ENCODE peak calls at places on chromosomes 11 and 22, in five cellular contexts. V is psoas muscle, S is prostate gland, F is body of pancreas, M is stomach. A is an unnamed sample. For H3K27me3, the result is how much of the 10 kb centered on the place peaks cover.

GRCh38 chr11:75319035-75319877 is 32.2 kb downstream of the ARRB1 start:
- DNase-seq in V (peak), F (peak), S (no peak), M (peak), A (no peak)

GRCh38 chr11:16964501-16964900 is 49.7 kb downstream of the PLEKHA7 start:
- DNase-seq in S (no peak), V (no peak), F (no peak), M (no peak), A (no peak)

GRCh38 chr22:34055525-34056200 is 135.4 kb upstream of the LARGE1 start:
- DNase-seq in S (no peak), F (no peak), V (no peak), M (peak), A (no peak)

GRCh38 chr11:126498281-126498680 is 142.8 kb downstream of the ST3GAL4 start:
- DNase-seq in V (no peak), M (no peak), F (no peak), S (no peak), A (no peak)

GRCh38 chr11:11351042-11351586 is 1.9 kb downstream of the CSNK2A3 start:
- DNase-seq in M (no peak), S (no peak), F (no peak), V (no peak), A (no peak)

GRCh38 chr11:42473116-42473515 is 838.7 kb upstream of the API5 start:
- DNase-seq in F (no peak), M (no peak), S (no peak), V (no peak), A (no peak)

GRCh38 chr11:45920531-45921477 is 1.7 kb upstream of the LARGE2 start:
- DNase-seq in M (no peak), F (peak), V (peak), S (no peak), A (no peak)

GRCh38 chr22:28837640-28838039 is 37.3 kb upstream of the XBP1 start:
- DNase-seq in V (no peak), M (no peak), F (no peak), S (no peak), A (no peak)

GRCh38 chr11:60165946-60166345 is 16.9 kb downstream of the MS4A6A start:
- DNase-seq in S (no peak), V (no peak), F (no peak), M (no peak), A (no peak)

GRCh38 chr11:121451178-121451981 is 734 bp upstream of the SORL1 start:
- DNase-seq in F (peak), V (no peak), M (peak), S (peak), A (no peak)

GRCh38 chr11:9527481-9528140 is 45.9 kb upstream of the WEE1 start:
- DNase-seq in M (no peak), S (peak), F (no peak), V (no peak), A (peak)

GRCh38 chr11:65791719-65792213 is 4.9 kb downstream of the OVOL1 start:
- DNase-seq in F (no peak), V (no peak), M (peak), S (peak), A (no peak)

GRCh38 chr11:86228967-86229330 is 15.6 kb upstream of the EED start:
- DNase-seq in S (no peak), M (no peak), V (no peak), F (no peak), A (no peak)

GRCh38 chr22:48734359-48734758 is 1093.3 kb downstream of the BRD1 start:
- DNase-seq in F (no peak), M (no peak), V (no peak), S (no peak), A (no peak)

GRCh38 chr11:44923796-44924195 is 26.9 kb downstream of the TP53I11 start:
- DNase-seq in F (no peak), M (no peak), V (peak), S (no peak), A (no peak)

GRCh38 chr11:86608251-86608799 is 64.1 kb downstream of the ME3 start:
- DNase-seq in V (peak), M (peak), S (peak), F (peak), A (peak)

GRCh38 chr11:117884994-117885393 is 8.5 kb upstream of the FXYD6 start:
- DNase-seq in V (no peak), S (no peak), F (no peak), M (no peak), A (no peak)

GRCh38 chr11:129189646-129190045 is 2.5 kb downstream of the ARHGAP32 start:
- DNase-seq in V (no peak), S (no peak), F (no peak), M (no peak), A (no peak)

GRCh38 chr22:21937821-21938070 is 14.9 kb downstream of the PPM1F start:
- DNase-seq in S (no peak), V (no peak), F (no peak), M (no peak), A (peak)
- H3K27ac ChIP-seq in S (peak), V (peak), F (peak), M (peak), A (peak)

GRCh38 chr11:3860360-3860759 is 4.9 kb downstream of the STIM1 start:
- DNase-seq in V (no peak), S (no peak), M (no peak), F (no peak), A (no peak)
- H3K4me3 ChIP-seq in V (peak), S (no peak), M (no peak), F (no peak), A (no peak)

GRCh38 chr22:18997306-18997924 is 61.3 kb upstream of the PRODH start:
- DNase-seq in F (no peak), S (no peak), M (no peak), V (no peak), A (no peak)

GRCh38 chr22:18998998-18999397 is 62.9 kb upstream of the PRODH start:
- DNase-seq in S (no peak), M (no peak), V (no peak), F (no peak), A (no peak)

GRCh38 chr22:18996376-18996900 is 60.3 kb upstream of the PRODH start:
- DNase-seq in V (no peak), M (no peak), F (no peak), S (no peak), A (no peak)

GRCh38 chr22:18999416-18999815 is 63.3 kb upstream of the PRODH start:
- DNase-seq in V (no peak), M (no peak), S (no peak), F (no peak), A (no peak)

GRCh38 chr22:18997925-18998315 is 61.8 kb upstream of the PRODH start:
- DNase-seq in S (no peak), V (no peak), F (no peak), M (no peak), A (no peak)
- H3K27me3 ChIP-seq in S (under half), V (under half), F (under half), M (under half), A (half or more)

GRCh38 chr22:46694423-46695170 is 43.5 kb downstream of the CERK start:
- DNase-seq in V (no peak), S (no peak), F (no peak), M (no peak), A (no peak)

GRCh38 chr22:46696225-46696518 is 41.9 kb downstream of the CERK start:
- DNase-seq in F (no peak), S (no peak), M (peak), V (peak), A (no peak)

GRCh38 chr22:46695346-46696224 is 42.5 kb downstream of the CERK start:
- DNase-seq in V (peak), F (no peak), M (no peak), S (no peak), A (no peak)

GRCh38 chr22:46691571-46691970 is 46.5 kb downstream of the CERK start:
- DNase-seq in S (no peak), V (no peak), F (no peak), M (no peak), A (no peak)

DNA sequence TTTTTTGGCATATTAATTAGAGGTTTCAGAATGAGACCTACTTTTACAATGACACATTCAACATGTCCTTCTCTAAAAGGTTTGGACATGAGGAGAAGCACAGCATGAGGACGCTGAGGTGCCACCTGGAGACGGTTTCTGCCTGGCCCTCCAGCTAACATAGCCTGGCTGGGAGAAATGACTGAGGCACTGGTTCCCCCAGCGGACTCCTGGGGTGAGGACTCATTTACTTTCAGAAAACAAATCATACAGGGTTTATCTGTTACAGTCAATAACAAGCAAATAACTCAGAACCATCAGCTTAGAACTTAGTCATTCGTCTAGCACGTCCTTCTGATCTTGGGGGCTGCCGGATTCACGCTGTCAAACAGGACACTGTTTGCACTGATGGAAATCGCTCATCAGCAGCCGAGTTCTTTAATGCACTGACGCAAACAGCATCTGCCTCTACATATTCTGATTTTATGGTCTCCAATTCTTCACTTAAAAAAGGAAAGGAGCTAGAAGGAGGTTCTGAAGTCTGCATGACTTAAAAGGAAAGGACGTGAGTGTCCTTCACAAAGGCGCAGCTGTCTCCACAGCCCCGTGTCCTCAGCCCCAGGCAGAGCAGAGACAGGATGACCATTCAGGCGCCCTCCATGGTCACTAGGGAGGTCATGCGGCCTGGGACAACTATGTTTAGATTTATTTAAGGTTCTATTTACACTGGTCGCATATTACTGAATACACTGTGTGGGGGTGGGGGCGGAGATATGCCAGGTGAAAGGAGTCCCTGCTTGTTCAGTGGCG is 44.2 kb downstream of the CERK start:
- DNase-seq in F (no peak), M (no peak), S (no peak), V (no peak), A (no peak)
- H3K27ac ChIP-seq in F (no peak), M (no peak), S (no peak), V (no peak), A (no peak)

A was measured in heart right ventricle.